ENCODE peak calls at places on chromosomes 7 and 10, in ten cellular contexts. S is fibroblast of lung; I is COR-L47; T is HEK293T; N is stimulated activated CD4-positive, alpha-beta T cell treated with anti-CD3 and anti-CD28 coated beads, Interleukin-1b, Interleukin-23, amount 100 ng/mL, for 48 hours; V is iris pigment epithelial cell; W is K562; G is tibial nerve; R is NCI-H748 treated with DMSO at 0.1 percent for 48 hours; K is Peyer's patch. B is an unnamed sample.

GRCh38 chr7:75617634-75618234 is 121.0 kb downstream of the HIP1 start:
- DNase-seq in N (peak), S (no peak), I (no peak), T (no peak), V (peak), R (no peak), W (no peak), G (peak), K (peak), B (no peak)

GRCh38 chr7:88358534-88358838 is 51.8 kb upstream of the STEAP4 start:
- DNase-seq in R (no peak), N (no peak), K (no peak), S (no peak), T (no peak), G (no peak), I (no peak), W (no peak), V (no peak), B (no peak)

GRCh38 chr10:74652664-74653063 is 173.7 kb upstream of the KAT6B start:
- DNase-seq in I (no peak), N (no peak), R (no peak), K (no peak), V (peak), T (no peak), W (no peak), G (no peak), S (no peak), B (no peak)

GRCh38 chr7:33196194-33196593 is 66.8 kb downstream of the BBS9 start:
- DNase-seq in W (no peak), V (peak), K (no peak), N (no peak), I (no peak), S (no peak), T (no peak), R (no peak), G (no peak), B (no peak)

GRCh38 chr10:90785782-90786181 is 72.1 kb downstream of the HTR7 start:
- DNase-seq in I (no peak), T (no peak), N (no peak), W (no peak), R (no peak), G (no peak), V (no peak), S (no peak), K (no peak), B (no peak)

GRCh38 chr10:62632071-62632809 is 172.3 kb upstream of the ADO start:
- DNase-seq in G (no peak), V (no peak), T (no peak), S (no peak), K (peak), R (peak), W (no peak), I (peak), N (peak), B (no peak)

GRCh38 chr10:92699193-92699517 is 9.4 kb downstream of the HHEX start:
- DNase-seq in V (no peak), K (no peak), T (no peak), N (no peak), W (no peak), S (no peak), R (no peak), I (no peak), G (no peak), B (no peak)

GRCh38 chr7:2312272-2312929 is 1.8 kb downstream of the SNX8 start:
- DNase-seq in K (peak), W (no peak), N (no peak), V (no peak), R (no peak), S (no peak), G (no peak), I (no peak), T (no peak), B (no peak)

GRCh38 chr10:131048595-131048994 is 262.9 kb downstream of the TCERG1L start:
- DNase-seq in I (no peak), K (no peak), S (no peak), W (no peak), V (no peak), G (no peak), N (no peak), R (no peak), T (no peak), B (no peak)

GRCh38 chr10:86110156-86110786 is 256.3 kb downstream of the GRID1 start:
- DNase-seq in N (no peak), G (no peak), T (peak), I (no peak), S (no peak), R (no peak), W (peak), V (no peak), K (no peak), B (no peak)

GRCh38 chr10:104330168-104331117 is 7.8 kb downstream of the ITPRIP start:
- DNase-seq in S (peak), W (no peak), R (no peak), G (peak), K (peak), V (peak), I (no peak), T (no peak), N (no peak), B (no peak)

GRCh38 chr10:127046975-127047877 is 142.0 kb downstream of the DOCK1 start:
- DNase-seq in W (no peak), T (no peak), K (no peak), R (no peak), S (peak), G (no peak), I (no peak), V (peak), N (no peak), B (no peak)

GRCh38 chr10:125592897-125593296 is 90.1 kb downstream of the TEX36 start:
- DNase-seq in T (no peak), R (no peak), S (no peak), W (no peak), G (no peak), I (no peak), K (no peak), V (no peak), N (no peak), B (no peak)

GRCh38 chr7:10429516-10429915 is 544.2 kb upstream of the PHF14 start:
- DNase-seq in G (no peak), T (no peak), V (no peak), S (no peak), W (no peak), I (no peak), N (no peak), K (no peak), R (no peak), B (no peak)

GRCh38 chr7:22607180-22607579 is 107.2 kb upstream of the STEAP1B start:
- DNase-seq in K (no peak), N (no peak), G (no peak), I (no peak), T (no peak), W (no peak), V (peak), S (peak), R (peak), B (no peak)

GRCh38 chr7:93558705-93559614 is 15.6 kb downstream of the CALCR start:
- DNase-seq in G (no peak), R (no peak), I (no peak), T (no peak), V (peak), K (no peak), S (no peak), N (no peak), W (no peak), B (no peak)

GRCh38 chr10:100341953-100342626 is 4.9 kb upstream of the SCD start:
- DNase-seq in W (peak), T (peak), R (no peak), S (peak), K (peak), G (no peak), I (no peak), V (peak), N (peak), B (peak)

GRCh38 chr10:29470355-29470705 is 164.4 kb downstream of the SVIL start:
- DNase-seq in R (no peak), K (no peak), V (no peak), W (peak), G (no peak), N (no peak), T (peak), S (no peak), I (no peak), B (no peak)

GRCh38 chr10:116741391-116742351 is 695 bp downstream of the HSPA12A start:
- DNase-seq in V (no peak), S (no peak), W (peak), R (no peak), I (no peak), G (no peak), N (no peak), T (peak), K (no peak), B (no peak)

GRCh38 chr7:90599892-90600555 is 3.9 kb downstream of the CDK14 start:
- DNase-seq in V (peak), N (no peak), R (no peak), G (no peak), I (no peak), S (peak), W (no peak), T (no peak), K (no peak), B (no peak)

GRCh38 chr10:28180654-28181053 is 122.2 kb downstream of the MPP7 start:
- DNase-seq in N (no peak), I (no peak), T (no peak), S (no peak), W (no peak), V (no peak), G (no peak), R (no peak), K (no peak), B (no peak)

GRCh38 chr7:32042900-32043299 is 27.3 kb downstream of the PDE1C start:
- DNase-seq in S (no peak), T (no peak), V (no peak), W (no peak), G (no peak), R (no peak), I (no peak), K (no peak), N (no peak), B (no peak)

GRCh38 chr10:58241346-58241745 is 26.3 kb downstream of the IPMK start:
- DNase-seq in S (peak), W (no peak), R (no peak), I (no peak), K (no peak), V (peak), N (no peak), G (no peak), T (no peak), B (no peak)

GRCh38 chr7:66666313-66666952 is 37.8 kb downstream of the KCTD7 start:
- DNase-seq in S (no peak), G (no peak), T (no peak), K (peak), W (no peak), V (no peak), I (no peak), N (no peak), R (no peak), B (no peak)

GRCh38 chr7:69603937-69604494 is 5.7 kb downstream of the AUTS2 start:
- DNase-seq in G (no peak), K (no peak), S (no peak), N (no peak), I (no peak), T (no peak), R (no peak), W (no peak), V (no peak), B (no peak)

GRCh38 chr7:46033592-46033991 is 112.5 kb upstream of the IGFBP3 start:
- DNase-seq in K (no peak), W (no peak), S (no peak), R (no peak), N (no peak), V (no peak), T (no peak), I (no peak), G (no peak), B (no peak)

GRCh38 chr10:120978589-120979252 is 127.6 kb downstream of the WDR11 start:
- DNase-seq in W (no peak), G (no peak), R (no peak), K (no peak), N (no peak), S (peak), I (no peak), T (peak), V (peak), B (no peak)

GRCh38 chr7:1026721-1027151 is 17.6 kb upstream of the GPR146 start:
- DNase-seq in T (no peak), N (no peak), W (no peak), G (no peak), R (no peak), K (no peak), I (no peak), S (no peak), V (no peak), B (no peak)

GRCh38 chr7:145324081-145324480 is 488.2 kb upstream of the TPK1 start:
- DNase-seq in G (no peak), I (no peak), W (no peak), R (no peak), K (no peak), T (no peak), S (no peak), V (no peak), N (no peak), B (no peak)

GRCh38 chr10:53434413-53434812 is 661.8 kb upstream of the MBL2 start:
- DNase-seq in G (no peak), V (no peak), N (no peak), W (no peak), S (no peak), T (no peak), R (no peak), K (no peak), I (no peak), B (no peak)

GRCh38 chr10:104472505-104472904 is 118.9 kb downstream of the CFAP58 start:
- DNase-seq in I (no peak), N (no peak), K (no peak), V (peak), S (no peak), G (no peak), R (no peak), T (no peak), W (no peak), B (no peak)

GRCh38 chr10:96496281-96496925 is 17.3 kb downstream of the TLL2 start:
- DNase-seq in G (no peak), R (no peak), N (no peak), V (peak), K (no peak), I (no peak), S (peak), W (no peak), T (no peak), B (no peak)

GRCh38 chr7:2824678-2825461 is 19.2 kb downstream of the GNA12 start:
- DNase-seq in T (no peak), N (no peak), S (no peak), W (no peak), K (peak), R (no peak), G (no peak), V (no peak), I (no peak), B (no peak)

GRCh38 chr10:48490576-48491345 is 114.1 kb downstream of the ARHGAP22 start:
- DNase-seq in K (no peak), I (no peak), V (no peak), W (no peak), G (no peak), R (no peak), T (no peak), S (no peak), N (no peak), B (no peak)

GRCh38 chr10:57017356-57018037 is 656.4 kb upstream of the ZWINT start:
- DNase-seq in V (no peak), T (no peak), W (no peak), K (no peak), I (no peak), R (no peak), S (no peak), N (no peak), G (no peak), B (no peak)